ENCODE peak calls at places on chromosomes 13 and 19, in five cellular contexts. B, H, P, C and J are unnamed samples.

GRCh38 chr13:29897102-29897501 is 46.7 kb upstream of the UBL3 start:
- DNase-seq in H (no peak), P (no peak), B (no peak), C (no peak), J (no peak)

GRCh38 chr13:106376411-106377112 is 158.9 kb downstream of the EFNB2 start:
- DNase-seq in P (no peak), H (no peak), C (no peak), B (peak; percentile 70), J (peak; percentile 76)

GRCh38 chr19:39154626-39155100 is 29.1 kb downstream of the PAK4 start:
- DNase-seq in P (no peak), H (no peak), C (no peak), B (no peak), J (no peak)

GRCh38 chr19:2693492-2693891 is 9.0 kb downstream of the GNG7 start:
- DNase-seq in P (no peak), B (no peak), H (no peak), C (no peak), J (no peak)

GRCh38 chr13:66859078-66859477 is 371.1 kb downstream of the PCDH9 start:
- DNase-seq in C (no peak), P (no peak), H (no peak), B (no peak), J (no peak)

GRCh38 chr19:16078759-16079707 is 2.7 kb downstream of the TPM4 start:
- DNase-seq in H (peak; percentile 69), P (peak; percentile 87), B (peak; percentile 94), C (peak; percentile 36), J (no peak)

GRCh38 chr19:55913643-55914268 is 18.4 kb downstream of the NLRP13 start:
- DNase-seq in H (no peak), B (no peak), C (no peak), P (no peak), J (no peak)

GRCh38 chr13:25292301-25292700 is 5.0 kb upstream of the MTMR6 start:
- DNase-seq in C (no peak), H (no peak), P (no peak), B (peak; percentile 68), J (no peak)

GRCh38 chr13:90732049-90732448 is 615.4 kb upstream of the MIR17HG start:
- DNase-seq in H (no peak), B (no peak), C (peak; percentile 6), P (no peak), J (no peak)

GRCh38 chr19:12913011-12913561 is 6.0 kb downstream of the SYCE2 start:
- DNase-seq in B (peak; percentile 77), P (peak; percentile 65), C (peak; percentile 84), H (no peak), J (no peak)

GRCh38 chr19:28345811-28346210 is 867.1 kb downstream of the UQCRFS1 start:
- DNase-seq in P (no peak), B (no peak), C (no peak), H (no peak), J (no peak)

GRCh38 chr13:51826606-51827005 is 18.4 kb downstream of the TMEM272 start:
- DNase-seq in H (peak; percentile 18), P (no peak), C (no peak), B (no peak), J (no peak)

GRCh38 chr13:66237411-66238062 is 992.6 kb downstream of the PCDH9 start:
- DNase-seq in B (no peak), H (no peak), P (no peak), C (peak; percentile 75), J (no peak)

GRCh38 chr19:3270908-3271307 is 46.4 kb downstream of the CELF5 start:
- DNase-seq in C (peak; percentile 90), H (peak; percentile 57), P (no peak), B (no peak), J (no peak)

GRCh38 chr13:49693877-49694276 is 2.6 kb upstream of the EBPL start:
- DNase-seq in C (no peak), B (no peak), P (no peak), H (no peak), J (no peak)

GRCh38 chr13:74052402-74052928 is 81.7 kb downstream of the KLF12 start:
- DNase-seq in C (no peak), P (peak; percentile 68), B (peak; percentile 85), H (no peak), J (no peak)

GRCh38 chr19:4187313-4188122 is 5.0 kb downstream of the ANKRD24 start:
- DNase-seq in P (no peak), B (no peak), C (no peak), H (no peak), J (no peak)

GRCh38 chr19:11265785-11266236 is 3.5 kb upstream of the DOCK6 start:
- DNase-seq in C (no peak), H (no peak), B (no peak), P (no peak), J (peak; percentile 92)

GRCh38 chr13:84500016-84500415 is 617.7 kb upstream of the SLITRK1 start:
- DNase-seq in B (no peak), H (no peak), P (no peak), C (no peak), J (no peak)

GRCh38 chr13:112416647-112417046 is 40.5 kb downstream of the SPACA7 start:
- DNase-seq in H (no peak), C (no peak), B (no peak), P (no peak), J (no peak)
- H3K9me3 ChIP-seq in H (no peaks in the 10 kb centered on the region), C (peaks cover 26% of the 10 kb centered on the region), B (peaks cover 7% of the 10 kb centered on the region), P (peaks cover 4% of the 10 kb centered on the region), J (no peaks in the 10 kb centered on the region)

DNA sequence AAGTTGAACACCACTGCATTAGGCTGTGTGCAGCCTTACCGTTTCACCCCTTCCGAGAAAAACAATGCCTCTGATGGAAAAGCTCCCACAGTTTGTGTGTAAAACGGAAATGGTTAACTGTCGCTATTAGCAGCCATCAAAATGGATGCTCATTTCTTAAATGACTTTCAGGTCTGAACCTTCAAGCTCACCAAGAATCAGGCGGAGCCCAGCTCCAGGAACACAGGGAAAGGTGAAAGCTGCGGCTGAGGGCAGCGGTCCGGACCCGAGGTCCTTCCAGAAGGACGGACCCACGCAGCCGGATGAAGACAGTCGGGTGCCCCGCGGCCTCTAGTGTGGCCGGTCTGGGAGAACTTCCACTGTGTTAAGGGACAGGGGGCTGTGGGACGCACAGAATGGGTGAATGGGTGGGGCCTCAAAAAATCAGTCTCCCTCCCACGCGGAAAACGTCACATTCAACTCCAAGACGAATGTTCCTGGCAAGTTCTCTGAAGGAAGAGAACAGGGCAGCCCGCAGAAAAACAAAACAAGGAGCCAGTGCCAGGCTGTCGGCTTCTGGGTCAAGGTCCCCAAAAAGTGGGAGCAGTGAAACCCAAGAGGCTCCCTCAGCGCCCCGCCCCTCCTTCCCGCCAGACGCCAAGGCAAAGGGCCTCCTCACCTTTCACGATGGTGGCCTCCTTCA is 4.9 kb downstream of the IRS2 start:
- DNase-seq in P (no peak), C (no peak), B (no peak), H (no peak), J (no peak)
- H3K4me3 ChIP-seq in P (peak overlapping the region; percentile 88), C (peak overlapping the region; percentile 30), B (peak overlapping the region; percentile 85), H (no peak overlapping the region), J (peak overlapping the region; percentile 42)

GRCh38 chr19:58002384-58003152 is at the start of gene ZNF606:
- DNase-seq in C (peak; percentile 96), B (peak; percentile 90), P (peak; percentile 83), H (peak; percentile 84), J (peak; percentile 82)

GRCh38 chr19:58000677-58001076 is 1.9 kb downstream of the ZNF606 start:
- DNase-seq in B (no peak), C (no peak), P (no peak), H (no peak), J (no peak)

GRCh38 chr19:58003153-58003828 is 671 bp upstream of the ZNF606 start:
- DNase-seq in H (no peak), B (no peak), P (no peak), C (no peak), J (no peak)

GRCh38 chr19:58007285-58007684 is 4.7 kb upstream of the ZNF606 start:
- DNase-seq in H (no peak), P (no peak), C (no peak), B (no peak), J (no peak)

DNA sequence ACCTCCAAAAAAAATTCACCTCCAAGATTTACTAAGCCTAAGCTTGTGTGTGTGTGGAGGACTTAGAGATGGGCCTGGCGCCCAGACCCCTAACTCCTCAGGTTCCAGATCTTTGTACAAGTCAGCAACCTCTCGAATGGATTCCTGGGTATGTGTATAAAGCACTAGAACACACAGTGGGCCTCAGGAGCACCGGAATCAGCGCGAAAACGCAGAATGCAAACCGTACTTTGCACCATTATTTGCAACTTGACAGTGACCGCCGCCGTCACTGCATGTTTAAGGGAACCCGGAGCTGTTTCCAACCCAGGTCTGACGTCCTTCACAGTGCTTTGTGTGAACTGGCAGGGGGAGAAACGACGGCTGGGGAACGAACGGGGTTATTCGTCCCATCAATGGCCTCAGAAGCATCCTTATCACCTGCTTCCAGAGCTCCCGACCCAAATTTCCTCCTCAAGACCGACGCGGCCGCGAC is 688 bp downstream of the ZNF606 start:
- DNase-seq in H (peak; percentile 30), P (no peak), B (no peak), C (no peak), J (no peak)
- H3K9me3 ChIP-seq in H (peaks cover 16% of the 10 kb centered on the region), P (no peaks in the 10 kb centered on the region), B (peaks cover 48% of the 10 kb centered on the region), C (peaks cover 26% of the 10 kb centered on the region), J (peaks cover 16% of the 10 kb centered on the region)

GRCh38 chr19:5478241-5478924 is 23.2 kb downstream of the ZNRF4 start:
- DNase-seq in P (no peak), C (no peak), H (no peak), B (no peak), J (no peak)

GRCh38 chr19:5479958-5480357 is 24.7 kb downstream of the ZNRF4 start:
- DNase-seq in C (no peak), B (no peak), P (no peak), H (no peak), J (no peak)

GRCh38 chr19:5481957-5482356 is 26.7 kb downstream of the ZNRF4 start:
- DNase-seq in H (no peak), C (no peak), B (no peak), P (no peak), J (no peak)

GRCh38 chr19:5478925-5479588 is 23.8 kb downstream of the ZNRF4 start:
- DNase-seq in H (no peak), P (no peak), B (no peak), C (no peak), J (no peak)

DNA sequence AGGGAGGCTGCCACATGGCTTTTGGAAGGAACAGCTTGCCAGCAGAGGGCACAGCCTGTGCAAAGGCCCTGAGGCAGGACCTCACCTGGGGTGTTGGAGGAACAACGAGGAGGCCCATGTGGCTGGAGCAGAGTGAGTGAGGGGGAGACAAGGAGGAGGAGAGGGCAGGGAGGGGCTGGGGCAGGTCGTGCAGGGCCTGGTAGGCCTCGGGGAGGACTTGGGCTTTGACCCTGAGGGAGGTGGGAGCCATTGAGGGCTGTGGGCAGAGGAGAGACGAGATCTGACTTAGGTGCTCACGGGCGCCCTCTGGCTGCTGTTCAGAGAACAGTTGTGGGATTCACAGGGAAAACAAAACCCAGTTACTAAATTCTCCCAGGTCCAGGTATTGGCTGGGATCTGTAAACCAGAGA is 25.2 kb downstream of the ZNRF4 start:
- DNase-seq in H (peak; percentile 39), P (no peak), C (peak; percentile 45), B (no peak), J (no peak)
- H3K4me3 ChIP-seq in H (no peak overlapping the region), P (no peak overlapping the region), C (no peak overlapping the region), B (no peak overlapping the region), J (no peak overlapping the region)

GRCh38 chr13:60435762-60436374 is 38.8 kb downstream of the TDRD3 start:
- DNase-seq in B (no peak), H (no peak), P (no peak), C (no peak), J (no peak)

GRCh38 chr13:60439201-60439600 is 42.2 kb downstream of the TDRD3 start:
- DNase-seq in C (no peak), B (no peak), P (no peak), H (no peak), J (no peak)

GRCh38 chr13:60441761-60442160 is 44.7 kb downstream of the TDRD3 start:
- DNase-seq in C (no peak), H (no peak), B (no peak), P (no peak), J (no peak)
- H3K9me3 ChIP-seq in C (no peaks in the 10 kb centered on the region), H (no peaks in the 10 kb centered on the region), B (no peaks in the 10 kb centered on the region), P (no peaks in the 10 kb centered on the region), J (no peaks in the 10 kb centered on the region)